ENCODE peak calls at places on chromosomes 13 and 19, in five cellular contexts. J is Calu3, E is lower leg skin, B is neural progenitor cell, I is glutamatergic neuron. V is an unnamed sample.

GRCh38 chr13:86085890-86086289 is 286.7 kb upstream of the SLITRK6 start:
- DNase-seq in B (no peak), E (no peak), J (no peak), I (no peak), V (no peak)

GRCh38 chr19:33302974-33303790 is 848 bp upstream of the CEBPA start:
- DNase-seq in E (no peak), I (peak), B (peak), J (peak), V (peak)

GRCh38 chr19:1947651-1948209 is 6.8 kb downstream of the CSNK1G2 start:
- DNase-seq in B (no peak), E (no peak), J (no peak), I (no peak), V (peak)

GRCh38 chr13:50448535-50448981 is 394.9 kb downstream of the DLEU7 start:
- DNase-seq in I (no peak), J (peak), E (no peak), B (no peak), V (no peak)

GRCh38 chr19:38233740-38234251 is 9.8 kb upstream of the DPF1 start:
- DNase-seq in J (peak), E (peak), I (peak), B (peak), V (peak)

GRCh38 chr13:50127017-50127725 is 111.9 kb downstream of the KCNRG start:
- DNase-seq in J (no peak), I (peak), E (peak), B (peak), V (peak)

GRCh38 chr13:80141114-80141849 is 199.6 kb downstream of the SPRY2 start:
- DNase-seq in I (no peak), E (no peak), B (peak), J (no peak), V (no peak)

GRCh38 chr19:22517496-22518411 is 95.6 kb upstream of the ZNF98 start:
- DNase-seq in E (no peak), B (no peak), I (no peak), J (no peak), V (no peak)

GRCh38 chr19:2123682-2124387 is 27.1 kb downstream of the IZUMO4 start:
- DNase-seq in E (no peak), I (no peak), B (peak), J (peak), V (peak)

GRCh38 chr13:31797154-31797775 is 57.9 kb downstream of the RXFP2 start:
- DNase-seq in I (no peak), J (peak), E (no peak), B (peak), V (no peak)
- TF ChIP-seq CTCF in I (no peak), J (peak), E (no peak), B (peak), V (peak)

GRCh38 chr19:18496167-18496979 is 25.5 kb downstream of the ELL start:
- DNase-seq in I (no peak), J (peak), E (no peak), B (no peak), V (no peak)
- TF ChIP-seq CTCF in I (no peak), J (no peak), E (no peak), B (no peak), V (no peak)

GRCh38 chr19:12782424-12783225 is 7.3 kb upstream of the HOOK2 start:
- DNase-seq in J (peak), B (peak), E (peak), I (peak), V (peak)
- TF ChIP-seq CTCF in J (no peak), B (no peak), E (no peak), I (no peak), V (peak)

DNA sequence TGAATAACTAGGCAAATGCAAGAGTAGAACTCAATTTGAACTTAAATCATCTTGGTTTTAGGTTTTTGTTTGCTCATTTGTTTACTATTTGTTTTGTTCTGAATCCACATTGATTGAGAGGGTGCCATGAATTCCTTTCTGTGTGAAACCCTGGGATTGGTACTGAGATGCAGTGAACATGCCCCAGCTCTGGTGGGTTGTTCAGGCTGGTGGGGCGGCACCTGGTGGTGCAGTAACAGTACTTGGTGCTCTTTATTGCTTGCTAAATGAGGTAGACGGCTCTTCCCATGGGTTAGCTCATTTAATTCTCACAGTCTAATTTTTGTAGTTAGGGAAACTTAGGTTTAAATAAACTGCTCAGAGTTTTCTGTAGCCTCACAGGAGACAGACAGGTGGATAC is 48.4 kb downstream of the WASF3 start:
- DNase-seq in B (peak), E (no peak), J (no peak), I (no peak), V (peak)
- TF ChIP-seq CTCF in B (peak), E (no peak), J (no peak), I (no peak), V (peak)

DNA sequence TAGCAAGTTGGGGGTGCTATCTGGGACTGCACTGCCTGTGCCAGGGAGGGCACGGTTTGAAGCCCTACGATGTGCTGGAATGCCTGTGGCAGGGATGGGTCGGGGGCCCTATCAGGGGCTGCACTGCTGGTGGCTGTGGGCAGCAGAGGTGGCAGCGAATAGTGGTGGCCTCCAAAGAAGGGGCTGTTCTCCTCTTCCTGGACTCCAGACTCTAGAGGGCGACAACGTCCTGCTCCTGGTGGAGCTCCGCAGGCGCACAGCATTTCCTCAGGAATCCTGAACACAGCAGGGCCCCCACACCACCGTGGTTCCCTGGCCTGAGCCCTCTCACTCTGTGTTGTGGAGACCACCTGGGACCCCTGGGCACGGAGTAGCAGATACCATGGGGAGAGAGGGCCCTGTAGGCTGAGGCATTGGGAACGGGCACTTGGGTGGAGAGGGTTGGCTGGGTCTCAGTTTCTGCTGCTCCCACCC is 145.6 kb downstream of the TNFRSF19 start:
- DNase-seq in E (no peak), B (no peak), I (peak), J (peak), V (peak)
- TF ChIP-seq CTCF in E (no peak), B (no peak), I (no peak), J (peak), V (peak)

GRCh38 chr19:56619131-56619530 is 23.8 kb upstream of the SMIM17 start:
- DNase-seq in E (no peak), B (no peak), I (no peak), J (no peak), V (no peak)
- TF ChIP-seq CTCF in E (no peak), B (no peak), I (no peak), J (no peak), V (no peak)